ENCODE peak calls at places on chromosomes 7 and 10, in six cellular contexts. One of them, this sample, is unnamed.
A peak's percentile ranks its signal among the peaks of the same experiment; 100 is the strongest.

GRCh38 chr10:61943699-61944444 is 42.4 kb downstream of the ARID5B start:
- DNase-seq in upper lobe of left lung: no peak
- DNase-seq in mucosa of descending colon: no peak
- DNase-seq in neural progenitor cell: no peak
- DNase-seq in GM12865: peak; percentile 82
- DNase-seq in GM23338: no peak
- DNase-seq in this sample: peak; percentile 27

GRCh38 chr10:6140141-6140841 is 51.5 kb downstream of the RBM17 start:
- DNase-seq in upper lobe of left lung: peak; percentile 73
- DNase-seq in GM12865: peak; percentile 30
- DNase-seq in GM23338: peak; percentile 59
- DNase-seq in neural progenitor cell: peak; percentile 63
- DNase-seq in mucosa of descending colon: peak; percentile 82
- DNase-seq in this sample: no peak

GRCh38 chr10:33721509-33721908 is 387.0 kb upstream of the NRP1 start:
- DNase-seq in GM12865: no peak
- DNase-seq in mucosa of descending colon: no peak
- DNase-seq in upper lobe of left lung: no peak
- DNase-seq in neural progenitor cell: no peak
- DNase-seq in GM23338: no peak
- DNase-seq in this sample: no peak

GRCh38 chr7:141573511-141573910 is 22.3 kb downstream of the AGK start:
- DNase-seq in GM23338: no peak
- DNase-seq in neural progenitor cell: no peak
- DNase-seq in upper lobe of left lung: no peak
- DNase-seq in GM12865: no peak
- DNase-seq in mucosa of descending colon: no peak
- DNase-seq in this sample: no peak

GRCh38 chr7:6258440-6259182 is 13.8 kb downstream of the CYTH3 start:
- DNase-seq in mucosa of descending colon: no peak
- DNase-seq in GM23338: no peak
- DNase-seq in GM12865: peak; percentile 75
- DNase-seq in neural progenitor cell: no peak
- DNase-seq in upper lobe of left lung: no peak
- DNase-seq in this sample: no peak

GRCh38 chr10:121772890-121773289 is 154.9 kb downstream of the ATE1 start:
- DNase-seq in mucosa of descending colon: no peak
- DNase-seq in upper lobe of left lung: no peak
- DNase-seq in GM23338: peak; percentile 13
- DNase-seq in GM12865: no peak
- DNase-seq in neural progenitor cell: peak; percentile 42
- DNase-seq in this sample: no peak

GRCh38 chr10:18539335-18539734 is 112.1 kb downstream of the NSUN6 start:
- DNase-seq in mucosa of descending colon: peak; percentile 40
- DNase-seq in GM23338: no peak
- DNase-seq in neural progenitor cell: no peak
- DNase-seq in GM12865: no peak
- DNase-seq in upper lobe of left lung: no peak
- DNase-seq in this sample: no peak

GRCh38 chr7:39085590-39086049 is 107.9 kb downstream of the POU6F2 start:
- DNase-seq in GM12865: no peak
- DNase-seq in GM23338: peak; percentile 45
- DNase-seq in upper lobe of left lung: peak; percentile 25
- DNase-seq in mucosa of descending colon: no peak
- DNase-seq in neural progenitor cell: peak; percentile 77
- DNase-seq in this sample: no peak

GRCh38 chr7:81616951-81617350 is 152.9 kb downstream of the HGF start:
- DNase-seq in neural progenitor cell: no peak
- DNase-seq in upper lobe of left lung: no peak
- DNase-seq in GM12865: peak; percentile 72
- DNase-seq in GM23338: no peak
- DNase-seq in mucosa of descending colon: no peak
- DNase-seq in this sample: no peak

GRCh38 chr10:79385804-79386531 is 38.7 kb downstream of the PPIF start:
- DNase-seq in GM23338: peak; percentile 73
- DNase-seq in mucosa of descending colon: peak; percentile 41
- DNase-seq in upper lobe of left lung: peak; percentile 19
- DNase-seq in neural progenitor cell: peak; percentile 49
- DNase-seq in GM12865: no peak
- DNase-seq in this sample: no peak

GRCh38 chr7:104982773-104983619 is 31.0 kb upstream of the KMT2E start:
- DNase-seq in mucosa of descending colon: no peak
- DNase-seq in neural progenitor cell: no peak
- DNase-seq in GM23338: no peak
- DNase-seq in GM12865: peak; percentile 46
- DNase-seq in upper lobe of left lung: no peak
- DNase-seq in this sample: no peak

GRCh38 chr7:101878938-101879337 is 61.5 kb downstream of the CUX1 start:
- DNase-seq in upper lobe of left lung: no peak
- DNase-seq in GM12865: no peak
- DNase-seq in GM23338: no peak
- DNase-seq in neural progenitor cell: no peak
- DNase-seq in mucosa of descending colon: no peak
- DNase-seq in this sample: no peak

GRCh38 chr10:51832652-51833383 is 133.4 kb upstream of the CSTF2T start:
- DNase-seq in GM23338: no peak
- DNase-seq in neural progenitor cell: peak; percentile 16
- DNase-seq in upper lobe of left lung: no peak
- DNase-seq in GM12865: peak; percentile 21
- DNase-seq in mucosa of descending colon: no peak
- DNase-seq in this sample: peak; percentile 21

GRCh38 chr7:132500727-132501410 is 75.4 kb downstream of the PLXNA4 start:
- DNase-seq in GM23338: peak; percentile 64
- DNase-seq in neural progenitor cell: peak; percentile 48
- DNase-seq in upper lobe of left lung: no peak
- DNase-seq in mucosa of descending colon: no peak
- DNase-seq in GM12865: no peak
- DNase-seq in this sample: peak; percentile 27

GRCh38 chr7:54917613-54918406 is 101.0 kb upstream of the EGFR start:
- DNase-seq in mucosa of descending colon: no peak
- DNase-seq in GM23338: no peak
- DNase-seq in GM12865: no peak
- DNase-seq in upper lobe of left lung: no peak
- DNase-seq in neural progenitor cell: no peak
- DNase-seq in this sample: no peak

GRCh38 chr10:114367676-114368391 is 36.5 kb downstream of the AFAP1L2 start:
- DNase-seq in mucosa of descending colon: no peak
- DNase-seq in GM12865: no peak
- DNase-seq in GM23338: no peak
- DNase-seq in upper lobe of left lung: no peak
- DNase-seq in neural progenitor cell: no peak
- DNase-seq in this sample: no peak

GRCh38 chr10:118916777-118917176 is 112.7 kb upstream of the NANOS1 start:
- DNase-seq in GM12865: no peak
- DNase-seq in neural progenitor cell: no peak
- DNase-seq in upper lobe of left lung: no peak
- DNase-seq in mucosa of descending colon: no peak
- DNase-seq in GM23338: no peak
- DNase-seq in this sample: no peak

GRCh38 chr7:144738708-144739314 is 97.0 kb downstream of the TPK1 start:
- DNase-seq in upper lobe of left lung: no peak
- DNase-seq in GM12865: peak; percentile 51
- DNase-seq in neural progenitor cell: peak; percentile 38
- DNase-seq in mucosa of descending colon: no peak
- DNase-seq in GM23338: peak; percentile 45
- DNase-seq in this sample: no peak

GRCh38 chr7:39838326-39838725 is 111.7 kb upstream of the CDK13 start:
- DNase-seq in upper lobe of left lung: no peak
- DNase-seq in mucosa of descending colon: no peak
- DNase-seq in GM23338: no peak
- DNase-seq in GM12865: peak; percentile 18
- DNase-seq in neural progenitor cell: no peak
- DNase-seq in this sample: no peak

GRCh38 chr10:131275691-131276090 is 35.8 kb downstream of the TCERG1L start:
- DNase-seq in neural progenitor cell: no peak
- DNase-seq in upper lobe of left lung: no peak
- DNase-seq in mucosa of descending colon: no peak
- DNase-seq in GM23338: no peak
- DNase-seq in GM12865: no peak
- DNase-seq in this sample: no peak

GRCh38 chr7:157087646-157088045 is 51.1 kb upstream of the UBE3C start:
- DNase-seq in mucosa of descending colon: no peak
- DNase-seq in upper lobe of left lung: no peak
- DNase-seq in neural progenitor cell: no peak
- DNase-seq in GM12865: no peak
- DNase-seq in GM23338: no peak
- DNase-seq in this sample: no peak

GRCh38 chr10:18607503-18607902 is 43.9 kb downstream of the NSUN6 start:
- DNase-seq in mucosa of descending colon: no peak
- DNase-seq in upper lobe of left lung: no peak
- DNase-seq in GM23338: no peak
- DNase-seq in GM12865: peak; percentile 52
- DNase-seq in neural progenitor cell: no peak
- DNase-seq in this sample: peak; percentile 32

GRCh38 chr7:74230446-74231231 is 20.8 kb downstream of the LAT2 start:
- DNase-seq in GM12865: peak; percentile 83
- DNase-seq in upper lobe of left lung: peak; percentile 50
- DNase-seq in neural progenitor cell: no peak
- DNase-seq in mucosa of descending colon: no peak
- DNase-seq in GM23338: no peak
- DNase-seq in this sample: no peak

GRCh38 chr10:17547026-17547425 is 70.1 kb downstream of the HACD1 start:
- DNase-seq in neural progenitor cell: peak; percentile 7
- DNase-seq in mucosa of descending colon: no peak
- DNase-seq in upper lobe of left lung: no peak
- DNase-seq in GM23338: no peak
- DNase-seq in GM12865: no peak
- DNase-seq in this sample: no peak

GRCh38 chr7:14637968-14638367 is 264.6 kb downstream of the DGKB start:
- DNase-seq in GM12865: no peak
- DNase-seq in GM23338: no peak
- DNase-seq in mucosa of descending colon: no peak
- DNase-seq in upper lobe of left lung: no peak
- DNase-seq in neural progenitor cell: no peak
- DNase-seq in this sample: no peak

DNA sequence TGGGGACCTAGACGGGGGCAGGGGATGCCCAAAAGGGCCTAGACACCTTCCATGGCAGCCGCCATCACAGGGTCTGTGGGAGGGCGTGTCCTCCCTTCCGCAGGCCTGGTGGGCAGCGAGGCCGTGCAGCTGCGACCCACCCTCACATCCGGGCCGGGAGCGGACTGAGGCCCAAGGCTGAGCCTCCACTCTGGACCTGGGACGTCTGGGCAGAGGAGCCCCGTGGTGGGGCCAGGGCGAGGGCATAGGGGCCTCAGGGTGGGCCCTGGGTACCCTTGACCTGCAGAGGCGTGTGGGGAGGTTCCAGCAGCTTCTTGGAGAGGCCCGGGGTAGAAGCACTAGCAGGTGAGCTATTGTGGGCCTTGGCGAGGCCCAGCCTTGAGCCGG is 49.2 kb downstream of the PWWP2B start:
- DNase-seq in mucosa of descending colon: peak; percentile 74
- DNase-seq in neural progenitor cell: no peak
- DNase-seq in GM23338: no peak
- DNase-seq in upper lobe of left lung: no peak
- DNase-seq in GM12865: no peak
- DNase-seq in this sample: no peak
- H3K4me3 ChIP-seq in mucosa of descending colon: no peak overlapping the region
- H3K4me3 ChIP-seq in neural progenitor cell: no peak overlapping the region
- H3K4me3 ChIP-seq in GM23338: no peak overlapping the region
- H3K4me3 ChIP-seq in upper lobe of left lung: no peak overlapping the region
- H3K4me3 ChIP-seq in GM12865: no peak overlapping the region
- H3K4me3 ChIP-seq in this sample: no peak overlapping the region

GRCh38 chr7:112571852-112572607 is 91.2 kb downstream of the LSMEM1 start:
- DNase-seq in upper lobe of left lung: no peak
- DNase-seq in GM12865: no peak
- DNase-seq in GM23338: peak; percentile 53
- DNase-seq in mucosa of descending colon: no peak
- DNase-seq in neural progenitor cell: peak; percentile 25
- DNase-seq in this sample: no peak
- TF ChIP-seq CTCF in upper lobe of left lung: no peak
- TF ChIP-seq CTCF in GM12865: no peak
- TF ChIP-seq CTCF in GM23338: peak; percentile 78
- TF ChIP-seq CTCF in mucosa of descending colon: no peak
- TF ChIP-seq CTCF in neural progenitor cell: peak; percentile 31
- TF ChIP-seq CTCF in this sample: no peak

GRCh38 chr10:86671985-86672710 is 3.8 kb downstream of the LDB3 start:
- DNase-seq in upper lobe of left lung: no peak
- DNase-seq in GM23338: peak; percentile 24
- DNase-seq in GM12865: no peak
- DNase-seq in mucosa of descending colon: no peak
- DNase-seq in neural progenitor cell: peak; percentile 42
- DNase-seq in this sample: no peak

GRCh38 chr10:86671419-86671818 is 3.1 kb downstream of the LDB3 start:
- DNase-seq in neural progenitor cell: no peak
- DNase-seq in GM12865: no peak
- DNase-seq in GM23338: no peak
- DNase-seq in upper lobe of left lung: no peak
- DNase-seq in mucosa of descending colon: no peak
- DNase-seq in this sample: no peak

GRCh38 chr10:86673827-86674581 is 5.7 kb downstream of the LDB3 start:
- DNase-seq in GM23338: no peak
- DNase-seq in upper lobe of left lung: no peak
- DNase-seq in mucosa of descending colon: no peak
- DNase-seq in neural progenitor cell: peak; percentile 58
- DNase-seq in GM12865: no peak
- DNase-seq in this sample: no peak

GRCh38 chr10:86674912-86675311 is 6.6 kb downstream of the LDB3 start:
- DNase-seq in GM12865: no peak
- DNase-seq in GM23338: no peak
- DNase-seq in mucosa of descending colon: no peak
- DNase-seq in upper lobe of left lung: no peak
- DNase-seq in neural progenitor cell: no peak
- DNase-seq in this sample: no peak

GRCh38 chr10:86673216-86673826 is 5.0 kb downstream of the LDB3 start:
- DNase-seq in GM23338: no peak
- DNase-seq in mucosa of descending colon: no peak
- DNase-seq in GM12865: no peak
- DNase-seq in upper lobe of left lung: no peak
- DNase-seq in neural progenitor cell: no peak
- DNase-seq in this sample: no peak
- H3K4me3 ChIP-seq in GM23338: no peak overlapping the region
- H3K4me3 ChIP-seq in mucosa of descending colon: no peak overlapping the region
- H3K4me3 ChIP-seq in GM12865: no peak overlapping the region
- H3K4me3 ChIP-seq in upper lobe of left lung: no peak overlapping the region
- H3K4me3 ChIP-seq in neural progenitor cell: no peak overlapping the region
- H3K4me3 ChIP-seq in this sample: no peak overlapping the region

GRCh38 chr7:117872565-117873055 is 631 bp downstream of the CTTNBP2 start:
- DNase-seq in mucosa of descending colon: no peak
- DNase-seq in GM12865: no peak
- DNase-seq in neural progenitor cell: peak; percentile 68
- DNase-seq in upper lobe of left lung: no peak
- DNase-seq in GM23338: peak; percentile 51
- DNase-seq in this sample: no peak
- TF ChIP-seq CTCF in mucosa of descending colon: no peak
- TF ChIP-seq CTCF in GM12865: no peak
- TF ChIP-seq CTCF in neural progenitor cell: peak; percentile 16
- TF ChIP-seq CTCF in upper lobe of left lung: no peak
- TF ChIP-seq CTCF in GM23338: peak; percentile 40
- TF ChIP-seq CTCF in this sample: no peak

GRCh38 chr10:44385423-44385725 is 477 bp upstream of the CXCL12 start:
- DNase-seq in upper lobe of left lung: no peak
- DNase-seq in neural progenitor cell: peak; percentile 34
- DNase-seq in GM12865: no peak
- DNase-seq in GM23338: no peak
- DNase-seq in mucosa of descending colon: no peak
- DNase-seq in this sample: no peak
- H3K4me3 ChIP-seq in upper lobe of left lung: no peak overlapping the region
- H3K4me3 ChIP-seq in neural progenitor cell: peak overlapping the region; percentile 52
- H3K4me3 ChIP-seq in GM12865: peak overlapping the region; percentile 18
- H3K4me3 ChIP-seq in GM23338: peak overlapping the region; percentile 85
- H3K4me3 ChIP-seq in mucosa of descending colon: no peak overlapping the region
- H3K4me3 ChIP-seq in this sample: peak overlapping the region; percentile 85

This sample was measured in AG09309.